ENCODE peak calls at places on chromosomes 12 and 14, in nine cellular contexts. S is A549; N is heart right ventricle; P is activated CD8-positive, alpha-beta T cell treated with anti-CD3 and anti-CD28 coated beads for 36 hours; T is sciatic nerve; H is T-cell; M is upper lobe of right lung; E is GM12878; V is right lobe of liver. B is an unnamed sample.

GRCh38 chr12:108482717-108483212 is 32.3 kb upstream of the FICD start:
- ATAC-seq in S (peak; percentile 32), N (no peak), P (no peak), T (no peak), H (no peak), M (no peak), E (no peak), V (no peak), B (no peak)

GRCh38 chr12:6563448-6564050 is 4.5 kb downstream of the NOP2 start:
- ATAC-seq in S (peak; percentile 55), N (no peak), P (peak; percentile 33), T (no peak), H (no peak), M (peak; percentile 44), E (peak; percentile 54), V (peak; percentile 39), B (no peak)

GRCh38 chr14:21233457-21234076 is 35.7 kb downstream of the HNRNPC start:
- ATAC-seq in S (peak; percentile 88), N (peak; percentile 63), P (no peak), T (no peak), H (no peak), M (peak; percentile 36), E (peak; percentile 57), V (peak; percentile 48), B (no peak)

GRCh38 chr12:105331805-105332251 is 1.3 kb downstream of the C12orf75 start:
- ATAC-seq in S (no peak), N (no peak), P (peak; percentile 9), T (no peak), H (no peak), M (no peak), E (peak; percentile 15), V (no peak), B (no peak)

GRCh38 chr12:128791395-128792322 is 32.1 kb downstream of the SLC15A4 start:
- ATAC-seq in S (no peak), N (peak; percentile 8), P (peak; percentile 71), T (no peak), H (no peak), M (no peak), E (peak; percentile 48), V (peak; percentile 19), B (no peak)

GRCh38 chr14:93765032-93765626 is 23.2 kb downstream of the PRIMA1 start:
- ATAC-seq in S (no peak), N (no peak), P (no peak), T (no peak), H (no peak), M (no peak), E (no peak), V (no peak), B (peak; percentile 52)

GRCh38 chr12:108839890-108840230 is 17.5 kb downstream of the SSH1 start:
- ATAC-seq in S (no peak), N (peak; percentile 11), P (no peak), T (peak; percentile 21), H (no peak), M (peak; percentile 32), E (peak; percentile 5), V (no peak), B (no peak)

GRCh38 chr12:9615420-9616135 is 7.9 kb upstream of the KLRB1 start:
- ATAC-seq in S (no peak), N (no peak), P (peak; percentile 65), T (peak; percentile 36), H (peak; percentile 89), M (no peak), E (peak; percentile 48), V (no peak), B (no peak)

GRCh38 chr12:51160814-51161459 is 12.0 kb downstream of the TFCP2 start:
- ATAC-seq in S (no peak), N (no peak), P (no peak), T (peak; percentile 76), H (peak; percentile 48), M (no peak), E (no peak), V (peak; percentile 53), B (no peak)

GRCh38 chr14:67718265-67718664 is 16.6 kb downstream of the RDH12 start:
- ATAC-seq in S (peak; percentile 14), N (no peak), P (no peak), T (no peak), H (no peak), M (no peak), E (no peak), V (no peak), B (no peak)

GRCh38 chr12:124761876-124762275 is 101.8 kb downstream of the SCARB1 start:
- ATAC-seq in S (no peak), N (peak; percentile 27), P (peak; percentile 72), T (no peak), H (no peak), M (no peak), E (peak; percentile 61), V (no peak), B (peak; percentile 8)